ENCODE peak calls at places on chromosomes 11 and 22, in eight cellular contexts. Y is HepG2, Q is GM12878, G is Panc1, S is HCT116, N is K562, M is upper lobe of left lung, T is GM23338. C is an unnamed sample.

GRCh38 chr11:46275964-46276641 is 1.4 kb upstream of the CREB3L1 start:
- ATAC-seq in Y (no peak), Q (no peak), G (no peak), S (no peak), N (no peak), M (no peak), T (no peak), C (no peak)

GRCh38 chr11:120354779-120355178 is 18.6 kb downstream of the ARHGEF12 start:
- ATAC-seq in Y (peak), Q (no peak), G (no peak), S (no peak), N (no peak), M (no peak), T (peak), C (no peak)

GRCh38 chr22:35746248-35746647 is 28.6 kb downstream of the APOL5 start:
- ATAC-seq in Y (no peak), Q (no peak), G (no peak), S (no peak), N (no peak), M (no peak), T (no peak), C (no peak)

GRCh38 chr22:30324008-30324730 is 2.6 kb downstream of the TBC1D10A start:
- ATAC-seq in Y (no peak), Q (no peak), G (no peak), S (no peak), N (no peak), M (peak), T (no peak), C (no peak)

GRCh38 chr11:70524096-70524922 is 126.0 kb downstream of the CTTN start:
- ATAC-seq in Y (no peak), Q (peak), G (no peak), S (no peak), N (no peak), M (no peak), T (peak), C (no peak)

GRCh38 chr22:31537019-31537535 is 40.7 kb downstream of the SFI1 start:
- ATAC-seq in Y (no peak), Q (peak), G (no peak), S (no peak), N (peak), M (no peak), T (no peak), C (no peak)

GRCh38 chr11:86781546-86781945 is 18.8 kb upstream of the PRSS23 start:
- ATAC-seq in Y (peak), Q (peak), G (no peak), S (peak), N (peak), M (no peak), T (peak), C (no peak)

GRCh38 chr22:45919504-45920286 is 57.3 kb downstream of the WNT7B start:
- ATAC-seq in Y (no peak), Q (no peak), G (peak), S (peak), N (no peak), M (peak), T (no peak), C (no peak)

GRCh38 chr11:124902616-124903015 is 5.0 kb upstream of the ROBO4 start:
- ATAC-seq in Y (no peak), Q (no peak), G (no peak), S (no peak), N (no peak), M (no peak), T (no peak), C (no peak)

GRCh38 chr11:130192845-130193267 is 33.3 kb downstream of the ST14 start:
- ATAC-seq in Y (peak), Q (no peak), G (no peak), S (no peak), N (no peak), M (no peak), T (no peak), C (no peak)

GRCh38 chr22:28894793-28895192 is 11.4 kb downstream of the ZNRF3 start:
- ATAC-seq in Y (no peak), Q (no peak), G (no peak), S (no peak), N (no peak), M (no peak), T (no peak), C (no peak)

GRCh38 chr11:72254299-72254993 is 10.5 kb upstream of the PHOX2A start:
- ATAC-seq in Y (no peak), Q (no peak), G (no peak), S (no peak), N (no peak), M (no peak), T (no peak), C (no peak)

GRCh38 chr22:45882881-45883810 is 93.8 kb downstream of the WNT7B start:
- ATAC-seq in Y (no peak), Q (no peak), G (no peak), S (no peak), N (no peak), M (no peak), T (no peak), C (no peak)

GRCh38 chr11:74949748-74950127 is 672 bp downstream of the SPCS2 start:
- ATAC-seq in Y (no peak), Q (no peak), G (no peak), S (no peak), N (no peak), M (no peak), T (peak), C (no peak)

GRCh38 chr11:128324051-128324481 is 263.3 kb downstream of the ETS1 start:
- ATAC-seq in Y (no peak), Q (no peak), G (no peak), S (no peak), N (no peak), M (no peak), T (no peak), C (no peak)

GRCh38 chr22:44485494-44485893 is 12.5 kb downstream of the RTL6 start:
- ATAC-seq in Y (no peak), Q (no peak), G (no peak), S (no peak), N (no peak), M (no peak), T (no peak), C (no peak)

GRCh38 chr11:7612661-7613393 is 60.5 kb downstream of the CYB5R2 start:
- ATAC-seq in Y (peak), Q (no peak), G (peak), S (no peak), N (no peak), M (no peak), T (peak), C (no peak)

GRCh38 chr22:25749420-25750169 is 7.6 kb downstream of the MYO18B start:
- ATAC-seq in Y (no peak), Q (peak), G (no peak), S (no peak), N (peak), M (no peak), T (no peak), C (no peak)

GRCh38 chr11:64677441-64678023 is 45.5 kb downstream of the NRXN2 start:
- ATAC-seq in Y (no peak), Q (no peak), G (no peak), S (no peak), N (no peak), M (no peak), T (no peak), C (no peak)

GRCh38 chr11:66393954-66394353 is 22.4 kb upstream of the SLC29A2 start:
- ATAC-seq in Y (no peak), Q (no peak), G (no peak), S (no peak), N (no peak), M (no peak), T (no peak), C (no peak)

GRCh38 chr11:76253416-76253815 is 47.1 kb upstream of the WNT11 start:
- ATAC-seq in Y (no peak), Q (no peak), G (peak), S (no peak), N (no peak), M (no peak), T (no peak), C (no peak)

GRCh38 chr11:130448416-130449068 is at the start of gene ADAMTS15:
- ATAC-seq in Y (peak), Q (no peak), G (peak), S (peak), N (no peak), M (peak), T (peak), C (peak)

GRCh38 chr22:23621082-23621780 is 10.9 kb downstream of the DRICH1 start:
- ATAC-seq in Y (no peak), Q (peak), G (no peak), S (no peak), N (no peak), M (no peak), T (no peak), C (no peak)

GRCh38 chr11:106091480-106092123 is 14.1 kb downstream of the AASDHPPT start:
- ATAC-seq in Y (no peak), Q (peak), G (no peak), S (no peak), N (no peak), M (no peak), T (no peak), C (no peak)

GRCh38 chr11:33695051-33695566 is 5.5 kb downstream of the C11orf91 start:
- ATAC-seq in Y (peak), Q (peak), G (peak), S (no peak), N (no peak), M (no peak), T (no peak), C (no peak)
- TF ChIP-seq POLR2AphosphoS5 in Y (no peak), Q (no peak), G (peak), S (no peak), N (no peak), M (no peak), T (no peak), C (no peak)

GRCh38 chr11:60765355-60765754 is 8.7 kb downstream of the MS4A15 start:
- ATAC-seq in Y (no peak), Q (peak), G (no peak), S (no peak), N (no peak), M (no peak), T (no peak), C (no peak)

GRCh38 chr11:60764879-60765278 is 8.2 kb downstream of the MS4A15 start:
- ATAC-seq in Y (no peak), Q (peak), G (no peak), S (no peak), N (no peak), M (no peak), T (peak), C (no peak)

GRCh38 chr11:60763692-60764369 is 7.2 kb downstream of the MS4A15 start:
- ATAC-seq in Y (no peak), Q (peak), G (no peak), S (no peak), N (no peak), M (peak), T (no peak), C (no peak)

GRCh38 chr11:60761436-60762190 is 4.9 kb downstream of the MS4A15 start:
- ATAC-seq in Y (no peak), Q (peak), G (no peak), S (no peak), N (no peak), M (no peak), T (no peak), C (no peak)

DNA sequence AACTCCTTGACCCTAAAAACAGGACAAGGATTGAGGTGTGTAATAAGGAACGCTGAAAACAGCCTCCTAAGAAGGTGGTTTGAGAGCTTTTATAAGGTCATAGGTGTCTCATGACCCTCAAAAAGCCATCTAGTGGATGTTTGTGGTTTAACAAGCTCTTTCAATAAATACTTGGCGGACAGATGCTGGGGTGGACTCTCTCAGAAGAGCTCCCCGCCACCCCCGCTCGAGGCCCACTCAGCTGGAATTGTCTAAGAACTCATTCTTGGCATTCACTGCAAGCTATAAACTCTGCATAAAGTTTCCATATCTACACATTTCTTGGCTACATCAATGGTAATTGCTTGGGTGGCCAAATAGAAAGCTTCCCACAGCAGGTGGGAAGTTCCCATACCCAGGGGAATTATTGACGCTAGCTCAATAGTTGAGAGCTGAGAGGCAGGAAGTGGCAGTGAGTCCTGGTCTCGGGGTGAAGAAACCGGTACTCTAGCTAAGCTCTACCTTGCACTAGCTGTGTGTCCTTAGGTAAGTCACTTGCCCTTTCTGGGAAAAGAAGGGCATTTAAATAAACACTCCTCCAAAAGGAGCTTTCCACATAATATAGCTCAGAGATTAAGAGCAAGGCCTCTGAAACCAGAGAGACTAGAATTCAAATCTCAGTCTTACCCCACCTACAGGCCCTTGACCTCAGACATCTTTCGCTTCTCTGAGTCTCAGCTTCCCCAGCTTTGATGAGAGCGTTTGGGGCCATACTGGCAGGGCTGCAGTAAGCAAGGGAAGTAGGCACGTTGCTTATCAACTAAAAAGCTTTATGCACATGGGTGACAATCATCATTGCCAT is 6.4 kb downstream of the MS4A15 start:
- ATAC-seq in Y (peak), Q (peak), G (no peak), S (peak), N (peak), M (peak), T (peak), C (no peak)
- TF ChIP-seq POLR2AphosphoS5 in Y (no peak), Q (peak), G (no peak), S (no peak), N (no peak), M (no peak), T (no peak), C (no peak)

GRCh38 chr22:19523240-19524169 is 705 bp downstream of the CLDN5 start:
- ATAC-seq in Y (no peak), Q (peak), G (peak), S (no peak), N (no peak), M (no peak), T (peak), C (no peak)
- TF ChIP-seq POLR2AphosphoS5 in Y (no peak), Q (no peak), G (no peak), S (no peak), N (no peak), M (no peak), T (no peak), C (no peak)

DNA sequence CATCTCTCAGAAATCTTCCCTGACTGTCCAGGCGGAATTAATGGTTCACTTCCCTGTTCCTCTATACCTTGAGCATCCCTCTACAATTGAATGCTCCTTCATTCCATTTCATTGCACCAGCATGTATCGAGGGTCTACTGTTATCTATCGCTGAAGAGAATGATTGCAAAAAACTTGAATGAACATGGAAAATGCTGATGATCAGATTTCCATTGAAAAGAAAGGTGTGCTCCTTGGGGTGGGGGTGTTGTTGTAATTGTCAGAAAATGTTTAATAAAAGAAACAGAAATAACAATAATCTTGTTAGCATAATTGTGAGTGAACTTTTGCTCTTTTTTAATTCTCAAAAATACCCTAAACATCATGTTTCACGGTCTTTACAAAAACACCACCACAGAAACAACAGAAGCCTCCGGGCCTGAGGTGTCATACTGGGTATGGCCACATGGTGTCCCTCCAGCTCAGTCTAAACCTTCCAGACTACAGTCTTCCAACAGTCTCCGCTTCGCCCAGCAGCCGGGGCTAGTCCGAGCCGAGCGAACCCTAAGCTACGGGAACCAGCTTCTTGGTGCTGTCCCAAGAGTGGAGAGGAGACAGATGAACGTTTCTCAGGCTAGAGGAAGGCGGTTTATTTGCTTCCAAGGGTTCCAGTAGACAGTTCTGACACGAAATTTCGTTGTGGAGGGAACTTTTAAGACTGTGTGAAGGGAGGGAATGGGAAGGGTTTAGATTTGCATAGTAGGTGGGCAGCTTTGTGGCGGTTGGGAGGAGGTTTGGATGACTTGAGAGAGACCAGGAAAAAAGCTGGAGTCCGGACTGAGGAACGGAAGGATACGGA is 75.8 kb upstream of the ZBED5 start:
- ATAC-seq in Y (peak), Q (peak), G (peak), S (peak), N (peak), M (peak), T (peak), C (peak)
- TF ChIP-seq POLR2AphosphoS5 in Y (no peak), Q (no peak), G (peak), S (peak), N (no peak), M (no peak), T (peak), C (peak)

GRCh38 chr22:50641696-50642607 is 14.0 kb upstream of the ARSA start:
- ATAC-seq in Y (peak), Q (peak), G (no peak), S (peak), N (peak), M (peak), T (peak), C (peak)
- TF ChIP-seq POLR2AphosphoS5 in Y (peak), Q (no peak), G (no peak), S (no peak), N (no peak), M (no peak), T (no peak), C (no peak)

GRCh38 chr22:22507743-22508273 is 734 bp downstream of the ZNF280B start:
- ATAC-seq in Y (peak), Q (peak), G (no peak), S (no peak), N (peak), M (no peak), T (peak), C (no peak)
- TF ChIP-seq POLR2AphosphoS5 in Y (no peak), Q (no peak), G (no peak), S (no peak), N (no peak), M (no peak), T (no peak), C (no peak)

GRCh38 chr11:28223994-28224393 is 115.8 kb downstream of the METTL15 start:
- ATAC-seq in Y (no peak), Q (peak), G (no peak), S (no peak), N (no peak), M (no peak), T (no peak), C (no peak)
- TF ChIP-seq POLR2AphosphoS5 in Y (no peak), Q (no peak), G (no peak), S (no peak), N (no peak), M (no peak), T (no peak), C (no peak)

C was measured in gastroesophageal sphincter.